ENCODE peak calls at places on chromosomes 2 and 18, in five cellular contexts. J is hippocampal formation; I is H9; F is activated T-cell treated with anti-CD3 and anti-CD28 coated beads, Interleukin-2, amount 50 U/mL, for 48 hours; R is GM12892. D is an unnamed sample.

GRCh38 chr2:46336560-46336959 is 39.4 kb downstream of the EPAS1 start:
- DNase-seq in J (no peak), I (no peak), F (no peak), R (no peak), D (no peak)

GRCh38 chr2:55592130-55592529 is 25.3 kb downstream of the PPP4R3B start:
- DNase-seq in J (no peak), I (no peak), F (no peak), R (no peak), D (no peak)

GRCh38 chr2:129717560-129718128 is 261.8 kb upstream of the RAB6C start:
- DNase-seq in J (no peak), I (no peak), F (no peak), R (no peak), D (no peak)

GRCh38 chr2:240419321-240419720 is 16.1 kb upstream of the GPC1 start:
- DNase-seq in J (no peak), I (no peak), F (no peak), R (no peak), D (no peak)

GRCh38 chr2:104102615-104103014 is 751.3 kb upstream of the POU3F3 start:
- DNase-seq in J (no peak), I (no peak), F (no peak), R (no peak), D (no peak)

GRCh38 chr2:231795525-231796327 is 9.5 kb downstream of the COPS7B start:
- DNase-seq in J (no peak), I (no peak), F (no peak), R (no peak), D (peak)

GRCh38 chr18:68948622-68949021 is 150.7 kb downstream of the CCDC102B start:
- DNase-seq in J (no peak), I (no peak), F (no peak), R (no peak), D (no peak)

GRCh38 chr2:150621800-150622199 is 134.3 kb upstream of the RND3 start:
- DNase-seq in J (no peak), I (no peak), F (no peak), R (no peak), D (peak)

GRCh38 chr2:116732322-116732721 is 1082.2 kb upstream of the DDX18 start:
- DNase-seq in J (no peak), I (no peak), F (no peak), R (no peak), D (no peak)

GRCh38 chr18:21439453-21439852 is 161.1 kb downstream of the ESCO1 start:
- DNase-seq in J (no peak), I (no peak), F (no peak), R (no peak), D (peak)

GRCh38 chr2:185179783-185180182 is 558.8 kb upstream of the FSIP2 start:
- DNase-seq in J (no peak), I (no peak), F (no peak), R (no peak), D (no peak)

GRCh38 chr2:238869293-238870124 is 21.6 kb downstream of the TWIST2 start:
- DNase-seq in J (no peak), I (no peak), F (no peak), R (no peak), D (no peak)

GRCh38 chr2:974454-974853 is 23.8 kb downstream of the SNTG2 start:
- DNase-seq in J (no peak), I (no peak), F (no peak), R (no peak), D (no peak)

GRCh38 chr2:235639387-235639786 is 145.5 kb downstream of the AGAP1 start:
- DNase-seq in J (peak), I (no peak), F (no peak), R (no peak), D (peak)

D was measured in dermis blood vessel endothelial cell.